ENCODE peak calls at places on chromosome 2, in nine cellular contexts. One of them, this sample, is unnamed.

GRCh38 chr2:8116661-8117060 is 565.2 kb upstream of the ID2 start:
- DNase-seq in heart right ventricle: no peak
- DNase-seq in astrocyte: no peak
- DNase-seq in GM12878: peak; percentile 64
- DNase-seq in CD4-positive, alpha-beta memory T cell: no peak
- DNase-seq in left ventricle myocardium inferior: no peak
- DNase-seq in OCI-LY7: peak; percentile 83
- DNase-seq in esophagus squamous epithelium: no peak
- DNase-seq in right lobe of liver: no peak
- DNase-seq in this sample: no peak

GRCh38 chr2:98912221-98912851 is 23.7 kb downstream of the CRACDL start:
- DNase-seq in heart right ventricle: peak; percentile 44
- DNase-seq in astrocyte: peak; percentile 92
- DNase-seq in GM12878: no peak
- DNase-seq in CD4-positive, alpha-beta memory T cell: no peak
- DNase-seq in left ventricle myocardium inferior: no peak
- DNase-seq in OCI-LY7: no peak
- DNase-seq in esophagus squamous epithelium: no peak
- DNase-seq in right lobe of liver: peak; percentile 43
- DNase-seq in this sample: peak; percentile 78

GRCh38 chr2:234457421-234457820 is 39.5 kb downstream of the ARL4C start:
- DNase-seq in heart right ventricle: no peak
- DNase-seq in astrocyte: peak; percentile 74
- DNase-seq in GM12878: no peak
- DNase-seq in CD4-positive, alpha-beta memory T cell: no peak
- DNase-seq in left ventricle myocardium inferior: no peak
- DNase-seq in OCI-LY7: no peak
- DNase-seq in esophagus squamous epithelium: no peak
- DNase-seq in right lobe of liver: no peak
- DNase-seq in this sample: no peak

GRCh38 chr2:70496819-70497218 is 56.8 kb downstream of the TGFA start:
- DNase-seq in heart right ventricle: no peak
- DNase-seq in astrocyte: no peak
- DNase-seq in GM12878: no peak
- DNase-seq in CD4-positive, alpha-beta memory T cell: no peak
- DNase-seq in left ventricle myocardium inferior: no peak
- DNase-seq in OCI-LY7: no peak
- DNase-seq in esophagus squamous epithelium: no peak
- DNase-seq in right lobe of liver: no peak
- DNase-seq in this sample: no peak

GRCh38 chr2:202782930-202783558 is 88.5 kb downstream of the ICA1L start:
- DNase-seq in heart right ventricle: no peak
- DNase-seq in astrocyte: no peak
- DNase-seq in GM12878: no peak
- DNase-seq in CD4-positive, alpha-beta memory T cell: no peak
- DNase-seq in left ventricle myocardium inferior: no peak
- DNase-seq in OCI-LY7: no peak
- DNase-seq in esophagus squamous epithelium: no peak
- DNase-seq in right lobe of liver: no peak
- DNase-seq in this sample: no peak

GRCh38 chr2:132896073-132896472 is 226.1 kb upstream of the LYPD1 start:
- DNase-seq in heart right ventricle: no peak
- DNase-seq in astrocyte: no peak
- DNase-seq in GM12878: no peak
- DNase-seq in CD4-positive, alpha-beta memory T cell: no peak
- DNase-seq in left ventricle myocardium inferior: no peak
- DNase-seq in OCI-LY7: no peak
- DNase-seq in esophagus squamous epithelium: no peak
- DNase-seq in right lobe of liver: no peak
- DNase-seq in this sample: no peak

GRCh38 chr2:101754613-101755012 is 57.1 kb downstream of the MAP4K4 start:
- DNase-seq in heart right ventricle: no peak
- DNase-seq in astrocyte: peak; percentile 76
- DNase-seq in GM12878: no peak
- DNase-seq in CD4-positive, alpha-beta memory T cell: no peak
- DNase-seq in left ventricle myocardium inferior: no peak
- DNase-seq in OCI-LY7: no peak
- DNase-seq in esophagus squamous epithelium: no peak
- DNase-seq in right lobe of liver: no peak
- DNase-seq in this sample: no peak

GRCh38 chr2:199309973-199310372 is 147.8 kb downstream of the SATB2 start:
- DNase-seq in heart right ventricle: no peak
- DNase-seq in astrocyte: no peak
- DNase-seq in GM12878: no peak
- DNase-seq in CD4-positive, alpha-beta memory T cell: no peak
- DNase-seq in left ventricle myocardium inferior: no peak
- DNase-seq in OCI-LY7: peak; percentile 96
- DNase-seq in esophagus squamous epithelium: no peak
- DNase-seq in right lobe of liver: no peak
- DNase-seq in this sample: no peak

GRCh38 chr2:173667415-173667814 is 297.8 kb downstream of the SP3 start:
- DNase-seq in heart right ventricle: no peak
- DNase-seq in astrocyte: no peak
- DNase-seq in GM12878: no peak
- DNase-seq in CD4-positive, alpha-beta memory T cell: no peak
- DNase-seq in left ventricle myocardium inferior: no peak
- DNase-seq in OCI-LY7: no peak
- DNase-seq in esophagus squamous epithelium: no peak
- DNase-seq in right lobe of liver: no peak
- DNase-seq in this sample: no peak

GRCh38 chr2:235495373-235496238 is 1.8 kb downstream of the AGAP1 start:
- DNase-seq in heart right ventricle: no peak
- DNase-seq in astrocyte: no peak
- DNase-seq in GM12878: no peak
- DNase-seq in CD4-positive, alpha-beta memory T cell: no peak
- DNase-seq in left ventricle myocardium inferior: no peak
- DNase-seq in OCI-LY7: no peak
- DNase-seq in esophagus squamous epithelium: no peak
- DNase-seq in right lobe of liver: no peak
- DNase-seq in this sample: no peak

GRCh38 chr2:17583646-17584045 is 43.1 kb downstream of the VSNL1 start:
- DNase-seq in heart right ventricle: no peak
- DNase-seq in astrocyte: no peak
- DNase-seq in GM12878: no peak
- DNase-seq in CD4-positive, alpha-beta memory T cell: no peak
- DNase-seq in left ventricle myocardium inferior: no peak
- DNase-seq in OCI-LY7: no peak
- DNase-seq in esophagus squamous epithelium: no peak
- DNase-seq in right lobe of liver: no peak
- DNase-seq in this sample: no peak

GRCh38 chr2:17587469-17587868 is 47.0 kb downstream of the VSNL1 start:
- DNase-seq in heart right ventricle: no peak
- DNase-seq in astrocyte: no peak
- DNase-seq in GM12878: no peak
- DNase-seq in CD4-positive, alpha-beta memory T cell: no peak
- DNase-seq in left ventricle myocardium inferior: no peak
- DNase-seq in OCI-LY7: no peak
- DNase-seq in esophagus squamous epithelium: no peak
- DNase-seq in right lobe of liver: no peak
- DNase-seq in this sample: no peak

GRCh38 chr2:17588031-17588430 is 47.5 kb downstream of the VSNL1 start:
- DNase-seq in heart right ventricle: no peak
- DNase-seq in astrocyte: no peak
- DNase-seq in GM12878: no peak
- DNase-seq in CD4-positive, alpha-beta memory T cell: no peak
- DNase-seq in left ventricle myocardium inferior: no peak
- DNase-seq in OCI-LY7: no peak
- DNase-seq in esophagus squamous epithelium: no peak
- DNase-seq in right lobe of liver: no peak
- DNase-seq in this sample: no peak

GRCh38 chr2:17583166-17583565 is 42.7 kb downstream of the VSNL1 start:
- DNase-seq in heart right ventricle: no peak
- DNase-seq in astrocyte: peak; percentile 72
- DNase-seq in GM12878: no peak
- DNase-seq in CD4-positive, alpha-beta memory T cell: no peak
- DNase-seq in left ventricle myocardium inferior: peak; percentile 25
- DNase-seq in OCI-LY7: no peak
- DNase-seq in esophagus squamous epithelium: no peak
- DNase-seq in right lobe of liver: no peak
- DNase-seq in this sample: no peak

GRCh38 chr2:17584689-17585088 is 44.2 kb downstream of the VSNL1 start:
- DNase-seq in heart right ventricle: no peak
- DNase-seq in astrocyte: no peak
- DNase-seq in GM12878: no peak
- DNase-seq in CD4-positive, alpha-beta memory T cell: no peak
- DNase-seq in left ventricle myocardium inferior: no peak
- DNase-seq in OCI-LY7: no peak
- DNase-seq in esophagus squamous epithelium: no peak
- DNase-seq in right lobe of liver: no peak
- DNase-seq in this sample: no peak
- H3K4me1 ChIP-seq in heart right ventricle: peaks cover 8% of the 10 kb centered on the region
- H3K4me1 ChIP-seq in astrocyte: peaks cover 3% of the 10 kb centered on the region
- H3K4me1 ChIP-seq in GM12878: peaks cover 7% of the 10 kb centered on the region
- H3K4me1 ChIP-seq in CD4-positive, alpha-beta memory T cell: no peaks in the 10 kb centered on the region
- H3K4me1 ChIP-seq in left ventricle myocardium inferior: peaks cover 21% of the 10 kb centered on the region
- H3K4me1 ChIP-seq in OCI-LY7: no peaks in the 10 kb centered on the region
- H3K4me1 ChIP-seq in esophagus squamous epithelium: peaks cover 22% of the 10 kb centered on the region
- H3K4me1 ChIP-seq in right lobe of liver: no peaks in the 10 kb centered on the region
- H3K4me1 ChIP-seq in this sample: no peaks in the 10 kb centered on the region

DNA sequence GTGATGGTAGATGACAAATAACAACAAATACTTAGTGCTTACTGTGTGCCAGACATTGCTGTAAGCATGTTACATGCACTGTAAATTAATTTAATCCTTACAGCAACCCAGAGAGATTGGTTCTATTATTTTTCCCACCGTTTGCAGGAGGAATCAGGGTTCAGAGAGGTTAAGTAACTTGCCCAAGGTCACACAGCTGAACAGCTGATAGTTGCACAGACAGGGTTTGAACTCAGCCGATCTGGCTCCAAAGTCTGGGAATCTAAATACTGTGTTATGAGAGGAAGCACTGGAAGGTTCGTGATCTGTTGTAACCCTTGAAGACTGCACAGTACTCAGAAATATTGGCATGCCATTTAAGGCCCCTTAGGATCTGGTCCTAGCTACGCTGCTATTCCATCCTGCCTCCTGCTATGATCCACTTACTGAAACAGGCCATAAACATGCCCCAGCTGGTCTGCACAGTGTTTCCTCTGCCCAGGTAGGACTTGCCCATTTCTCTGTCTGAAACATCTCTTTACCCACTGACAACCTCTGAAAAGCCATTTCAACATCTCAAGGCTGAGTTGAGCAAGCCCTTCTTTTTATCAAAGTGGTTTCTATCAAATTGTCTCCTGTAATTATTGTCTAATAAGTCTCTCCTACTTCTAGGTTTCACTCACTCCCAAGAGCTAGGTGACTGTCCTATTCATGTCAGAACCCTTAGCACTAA is 40.4 kb upstream of the MRPL33 start:
- DNase-seq in heart right ventricle: no peak
- DNase-seq in astrocyte: no peak
- DNase-seq in GM12878: no peak
- DNase-seq in CD4-positive, alpha-beta memory T cell: no peak
- DNase-seq in left ventricle myocardium inferior: no peak
- DNase-seq in OCI-LY7: no peak
- DNase-seq in esophagus squamous epithelium: no peak
- DNase-seq in right lobe of liver: no peak
- DNase-seq in this sample: no peak
- H3K27ac ChIP-seq in heart right ventricle: peak overlapping the region; percentile 68
- H3K27ac ChIP-seq in astrocyte: no peak overlapping the region
- H3K27ac ChIP-seq in GM12878: no peak overlapping the region
- H3K27ac ChIP-seq in CD4-positive, alpha-beta memory T cell: no peak overlapping the region
- H3K27ac ChIP-seq in left ventricle myocardium inferior: peak overlapping the region; percentile 79
- H3K27ac ChIP-seq in OCI-LY7: no peak overlapping the region
- H3K27ac ChIP-seq in esophagus squamous epithelium: peak overlapping the region; percentile 66
- H3K27ac ChIP-seq in right lobe of liver: peak overlapping the region; percentile 18
- H3K27ac ChIP-seq in this sample: no peak overlapping the region

GRCh38 chr2:186734957-186735734 is 41.3 kb downstream of the FAM171B start:
- DNase-seq in heart right ventricle: no peak
- DNase-seq in astrocyte: no peak
- DNase-seq in GM12878: no peak
- DNase-seq in CD4-positive, alpha-beta memory T cell: no peak
- DNase-seq in left ventricle myocardium inferior: no peak
- DNase-seq in OCI-LY7: no peak
- DNase-seq in esophagus squamous epithelium: no peak
- DNase-seq in right lobe of liver: no peak
- DNase-seq in this sample: no peak
- H3K9me3 ChIP-seq in heart right ventricle: peaks cover 5% of the 10 kb centered on the region
- H3K9me3 ChIP-seq in astrocyte: peaks cover 16% of the 10 kb centered on the region
- H3K9me3 ChIP-seq in GM12878: peaks cover 1% of the 10 kb centered on the region
- H3K9me3 ChIP-seq in CD4-positive, alpha-beta memory T cell: no peaks in the 10 kb centered on the region
- H3K9me3 ChIP-seq in left ventricle myocardium inferior: peaks cover 31% of the 10 kb centered on the region
- H3K9me3 ChIP-seq in OCI-LY7: peaks cover 4% of the 10 kb centered on the region
- H3K9me3 ChIP-seq in esophagus squamous epithelium: peaks cover 8% of the 10 kb centered on the region
- H3K9me3 ChIP-seq in right lobe of liver: peaks cover 6% of the 10 kb centered on the region
- H3K9me3 ChIP-seq in this sample: no peaks in the 10 kb centered on the region

GRCh38 chr2:169071455-169071854 is 2.1 kb downstream of the DHRS9 start:
- DNase-seq in heart right ventricle: no peak
- DNase-seq in astrocyte: no peak
- DNase-seq in GM12878: no peak
- DNase-seq in CD4-positive, alpha-beta memory T cell: no peak
- DNase-seq in left ventricle myocardium inferior: no peak
- DNase-seq in OCI-LY7: no peak
- DNase-seq in esophagus squamous epithelium: no peak
- DNase-seq in right lobe of liver: no peak
- DNase-seq in this sample: no peak
- H3K4me1 ChIP-seq in heart right ventricle: no peaks in the 10 kb centered on the region
- H3K4me1 ChIP-seq in astrocyte: peaks cover 8% of the 10 kb centered on the region
- H3K4me1 ChIP-seq in GM12878: no peaks in the 10 kb centered on the region
- H3K4me1 ChIP-seq in CD4-positive, alpha-beta memory T cell: peaks cover 4% of the 10 kb centered on the region
- H3K4me1 ChIP-seq in left ventricle myocardium inferior: no peaks in the 10 kb centered on the region
- H3K4me1 ChIP-seq in OCI-LY7: no peaks in the 10 kb centered on the region
- H3K4me1 ChIP-seq in esophagus squamous epithelium: no peaks in the 10 kb centered on the region
- H3K4me1 ChIP-seq in right lobe of liver: peaks cover 16% of the 10 kb centered on the region
- H3K4me1 ChIP-seq in this sample: no peaks in the 10 kb centered on the region

GRCh38 chr2:201100497-201100896 is 15.5 kb upstream of the CFLAR start:
- DNase-seq in heart right ventricle: no peak
- DNase-seq in astrocyte: no peak
- DNase-seq in GM12878: no peak
- DNase-seq in CD4-positive, alpha-beta memory T cell: no peak
- DNase-seq in left ventricle myocardium inferior: no peak
- DNase-seq in OCI-LY7: no peak
- DNase-seq in esophagus squamous epithelium: no peak
- DNase-seq in right lobe of liver: no peak
- DNase-seq in this sample: no peak
- H3K27ac ChIP-seq in heart right ventricle: no peak overlapping the region
- H3K27ac ChIP-seq in astrocyte: no peak overlapping the region
- H3K27ac ChIP-seq in GM12878: no peak overlapping the region
- H3K27ac ChIP-seq in CD4-positive, alpha-beta memory T cell: no peak overlapping the region
- H3K27ac ChIP-seq in left ventricle myocardium inferior: no peak overlapping the region
- H3K27ac ChIP-seq in OCI-LY7: no peak overlapping the region
- H3K27ac ChIP-seq in esophagus squamous epithelium: no peak overlapping the region
- H3K27ac ChIP-seq in right lobe of liver: no peak overlapping the region
- H3K27ac ChIP-seq in this sample: no peak overlapping the region

This sample was measured in pancreas.